ENCODE peak calls at places on chromosome 5, in five cellular contexts. V, J, X, D and N are unnamed samples.

GRCh38 chr5:170315154-170315553 is 17.6 kb upstream of the LCP2 start:
- DNase-seq in V (peak), J (no peak), X (no peak), D (no peak), N (no peak)

GRCh38 chr5:134003957-134004625 is 684 bp downstream of the VDAC1 start:
- DNase-seq in V (no peak), J (peak), X (no peak), D (peak), N (no peak)

GRCh38 chr5:120306331-120306730 is 157.8 kb upstream of the PRR16 start:
- DNase-seq in V (no peak), J (no peak), X (no peak), D (peak), N (no peak)

GRCh38 chr5:72467987-72468386 is 39.2 kb downstream of the ZNF366 start:
- DNase-seq in V (no peak), J (no peak), X (no peak), D (no peak), N (no peak)

GRCh38 chr5:159844725-159845124 is 71.6 kb upstream of the ADRA1B start:
- DNase-seq in V (no peak), J (no peak), X (no peak), D (no peak), N (no peak)

GRCh38 chr5:172777381-172778222 is 6.6 kb upstream of the DUSP1 start:
- DNase-seq in V (no peak), J (no peak), X (peak), D (peak), N (peak)

GRCh38 chr5:73093943-73094342 is 26.4 kb upstream of the TMEM171 start:
- DNase-seq in V (no peak), J (no peak), X (no peak), D (no peak), N (no peak)

GRCh38 chr5:34524123-34524522 is 132.0 kb upstream of the RAI14 start:
- DNase-seq in V (no peak), J (no peak), X (no peak), D (no peak), N (no peak)

GRCh38 chr5:65623482-65623881 is 651 bp downstream of the TRIM23 start:
- DNase-seq in V (no peak), J (no peak), X (no peak), D (peak), N (no peak)

GRCh38 chr5:102511666-102512065 is 12.9 kb upstream of the SLCO6A1 start:
- DNase-seq in V (no peak), J (no peak), X (no peak), D (peak), N (no peak)

GRCh38 chr5:33563983-33564908 is 123.5 kb downstream of the TARS1 start:
- DNase-seq in V (no peak), J (no peak), X (no peak), D (no peak), N (no peak)